ENCODE peak calls at places on chromosomes 13 and 19, in nine cellular contexts. G is osteocyte; E is T-cell; Y is non-pigmented ciliary epithelial cell; A is foreskin fibroblast; O is naive thymus-derived CD4-positive, alpha-beta T cell; Z is activated CD8-positive, alpha-beta memory T cell treated with anti-CD3 and anti-CD28 coated beads for 4 hours; U is omental fat pad; D is NCI-H1436 treated with DMSO at 0.1 percent for 48 hours. S is an unnamed sample.

GRCh38 chr19:40419780-40420179 is 6.0 kb downstream of the SERTAD1 start:
- DNase-seq in G (no peak), E (no peak), Y (no peak), A (no peak), O (no peak), Z (no peak), U (no peak), D (no peak), S (no peak)

GRCh38 chr13:55302568-55302967 is 1838.2 kb upstream of the PRR20A start:
- DNase-seq in G (no peak), E (no peak), Y (no peak), A (no peak), O (no peak), Z (no peak), U (no peak), D (no peak), S (no peak)

GRCh38 chr13:43136940-43137574 is 113.7 kb downstream of the DNAJC15 start:
- DNase-seq in G (no peak), E (no peak), Y (no peak), A (no peak), O (no peak), Z (no peak), U (no peak), D (no peak), S (no peak)

GRCh38 chr19:38841180-38841766 is 8.5 kb downstream of the HNRNPL start:
- DNase-seq in G (no peak), E (no peak), Y (no peak), A (no peak), O (no peak), Z (no peak), U (no peak), D (no peak), S (no peak)

GRCh38 chr13:27450921-27451461 is 627 bp upstream of the MTIF3 start:
- DNase-seq in G (no peak), E (peak; percentile 8), Y (no peak), A (peak; percentile 35), O (no peak), Z (no peak), U (no peak), D (no peak), S (peak; percentile 69)

GRCh38 chr13:28181413-28181812 is 43.1 kb downstream of the PAN3 start:
- DNase-seq in G (no peak), E (no peak), Y (peak; percentile 44), A (peak; percentile 69), O (no peak), Z (no peak), U (no peak), D (no peak), S (peak; percentile 18)

GRCh38 chr19:47523473-47523872 is 8.6 kb upstream of the NAPA start:
- DNase-seq in G (no peak), E (no peak), Y (no peak), A (no peak), O (no peak), Z (no peak), U (no peak), D (no peak), S (no peak)

GRCh38 chr19:57558525-57558924 is 1.1 kb downstream of the ZNF550 start:
- DNase-seq in G (no peak), E (no peak), Y (no peak), A (no peak), O (no peak), Z (no peak), U (no peak), D (no peak), S (no peak)

GRCh38 chr19:48962029-48962848 is 2.9 kb upstream of the FTL start:
- DNase-seq in G (no peak), E (peak; percentile 13), Y (no peak), A (no peak), O (no peak), Z (peak; percentile 20), U (no peak), D (no peak), S (no peak)

GRCh38 chr13:111114362-111115050 is 604 bp upstream of the ARHGEF7 start:
- DNase-seq in G (no peak), E (no peak), Y (no peak), A (peak; percentile 60), O (peak; percentile 24), Z (no peak), U (no peak), D (no peak), S (no peak)

GRCh38 chr19:806815-807421 is 9.7 kb downstream of the PTBP1 start:
- DNase-seq in G (no peak), E (no peak), Y (no peak), A (no peak), O (no peak), Z (no peak), U (no peak), D (no peak), S (no peak)

GRCh38 chr19:48511321-48511731 is 309 bp downstream of the LMTK3 start:
- DNase-seq in G (no peak), E (no peak), Y (no peak), A (no peak), O (no peak), Z (no peak), U (no peak), D (no peak), S (no peak)

GRCh38 chr19:56608274-56608964 is 13.3 kb downstream of the ZNF71 start:
- DNase-seq in G (no peak), E (no peak), Y (no peak), A (no peak), O (no peak), Z (no peak), U (no peak), D (no peak), S (no peak)

GRCh38 chr19:48992571-48993174 is 436 bp downstream of the GYS1 start:
- DNase-seq in G (no peak), E (no peak), Y (no peak), A (no peak), O (no peak), Z (no peak), U (no peak), D (no peak), S (no peak)

GRCh38 chr13:110574161-110574560 is 12.6 kb upstream of the RAB20 start:
- DNase-seq in G (no peak), E (no peak), Y (no peak), A (no peak), O (no peak), Z (no peak), U (no peak), D (no peak), S (no peak)

GRCh38 chr13:25882732-25883357 is 169.0 kb downstream of the SHISA2 start:
- DNase-seq in G (no peak), E (no peak), Y (no peak), A (no peak), O (no peak), Z (no peak), U (no peak), D (no peak), S (no peak)

GRCh38 chr13:31012285-31013024 is 80.0 kb downstream of the TEX26 start:
- DNase-seq in G (no peak), E (no peak), Y (no peak), A (peak; percentile 23), O (no peak), Z (no peak), U (no peak), D (no peak), S (no peak)

GRCh38 chr19:778910-779653 is 18.2 kb upstream of the PTBP1 start:
- DNase-seq in G (peak; percentile 91), E (no peak), Y (peak; percentile 60), A (peak; percentile 95), O (no peak), Z (no peak), U (no peak), D (no peak), S (peak; percentile 83)

GRCh38 chr13:23673354-23673753 is 103.1 kb downstream of the TNFRSF19 start:
- DNase-seq in G (no peak), E (no peak), Y (peak; percentile 93), A (peak; percentile 95), O (no peak), Z (no peak), U (no peak), D (no peak), S (peak; percentile 61)

GRCh38 chr19:41192574-41193419 is at the start of gene CYP2S1:
- DNase-seq in G (no peak), E (no peak), Y (no peak), A (no peak), O (peak; percentile 18), Z (no peak), U (no peak), D (no peak), S (no peak)

GRCh38 chr13:62760724-62761123 is 1345.1 kb upstream of the PCDH20 start:
- DNase-seq in G (no peak), E (no peak), Y (no peak), A (no peak), O (no peak), Z (no peak), U (no peak), D (no peak), S (no peak)

GRCh38 chr19:46844067-46844489 is 6.6 kb downstream of the AP2S1 start:
- DNase-seq in G (no peak), E (no peak), Y (no peak), A (no peak), O (no peak), Z (no peak), U (no peak), D (no peak), S (no peak)

GRCh38 chr19:5857203-5858081 is 6.2 kb upstream of the FUT3 start:
- DNase-seq in G (no peak), E (no peak), Y (no peak), A (no peak), O (no peak), Z (no peak), U (no peak), D (no peak), S (no peak)

GRCh38 chr19:5292843-5293606 is 47.6 kb downstream of the PTPRS start:
- DNase-seq in G (peak; percentile 91), E (peak; percentile 41), Y (peak; percentile 18), A (peak; percentile 72), O (peak; percentile 64), Z (no peak), U (peak; percentile 33), D (no peak), S (no peak)

GRCh38 chr19:38152461-38153379 is 71.3 kb downstream of the DPF1 start:
- DNase-seq in G (no peak), E (no peak), Y (no peak), A (no peak), O (no peak), Z (no peak), U (no peak), D (no peak), S (no peak)

GRCh38 chr19:17602217-17602616 is 46.8 kb downstream of the COLGALT1 start:
- DNase-seq in G (no peak), E (no peak), Y (no peak), A (no peak), O (no peak), Z (no peak), U (no peak), D (no peak), S (no peak)

GRCh38 chr19:16073481-16073880 is 2.8 kb upstream of the TPM4 start:
- DNase-seq in G (no peak), E (no peak), Y (no peak), A (no peak), O (no peak), Z (no peak), U (no peak), D (no peak), S (no peak)

GRCh38 chr13:75480691-75481175 is 1.2 kb downstream of the TBC1D4 start:
- DNase-seq in G (no peak), E (no peak), Y (no peak), A (peak; percentile 42), O (peak; percentile 9), Z (no peak), U (no peak), D (no peak), S (no peak)

GRCh38 chr19:33906578-33907335 is 110.1 kb downstream of the KCTD15 start:
- DNase-seq in G (no peak), E (no peak), Y (peak; percentile 3), A (no peak), O (no peak), Z (no peak), U (no peak), D (no peak), S (no peak)

GRCh38 chr19:55441319-55441691 is 1.8 kb downstream of the SHISA7 start:
- DNase-seq in G (no peak), E (no peak), Y (no peak), A (no peak), O (no peak), Z (no peak), U (no peak), D (no peak), S (no peak)

GRCh38 chr19:47542030-47542475 is 27.2 kb upstream of the NAPA start:
- DNase-seq in G (no peak), E (no peak), Y (no peak), A (peak; percentile 17), O (no peak), Z (no peak), U (no peak), D (no peak), S (no peak)

S was measured in kidney epithelial cell.